ENCODE peak calls at places on chromosomes 1 and 21, in ten cellular contexts. X is HuH-7.5; A is H7; W is occipital lobe; R is naive thymus-derived CD4-positive, alpha-beta T cell; D is activated CD4-positive, alpha-beta T cell treated with anti-CD3 and anti-CD28 coated beads, Interleukin-2, amount 50 U/mL, for 48 hours; T is frontal cortex; B is aorta; E is NCI-H2171; F is C1 segment of cervical spinal cord. L is an unnamed sample.

GRCh38 chr1:34460193-34460592 is 283.5 kb downstream of the C1orf94 start:
- DNase-seq in X (peak; percentile 15), R (peak; percentile 10), T (peak; percentile 3), F (no peak), A (peak; percentile 71), D (peak; percentile 63), B (no peak), W (no peak), E (no peak), L (peak; percentile 6)

GRCh38 chr1:154502066-154502741 is at the start of the genes SHE and TDRD10:
- DNase-seq in B (peak; percentile 79), R (no peak), T (peak; percentile 28), X (no peak), E (no peak), F (no peak), W (no peak), A (peak; percentile 89), D (no peak), L (no peak)

GRCh38 chr1:235648407-235648907 is 1.1 kb downstream of the GNG4 start:
- DNase-seq in E (peak; percentile 63), A (peak; percentile 75), B (no peak), F (no peak), D (no peak), R (no peak), W (no peak), X (no peak), T (no peak), L (peak; percentile 82)

GRCh38 chr1:243503155-243503554 is 247.3 kb downstream of the SDCCAG8 start:
- DNase-seq in A (no peak), E (no peak), T (no peak), R (no peak), W (no peak), F (no peak), X (no peak), B (no peak), D (no peak), L (no peak)

GRCh38 chr1:200919386-200919785 is 24.7 kb downstream of the INAVA start:
- DNase-seq in D (no peak), E (no peak), X (no peak), R (no peak), A (no peak), B (no peak), W (no peak), T (no peak), F (no peak), L (no peak)

GRCh38 chr1:14261395-14261794 is 337.1 kb upstream of the KAZN start:
- DNase-seq in X (no peak), W (no peak), R (no peak), D (no peak), T (no peak), F (no peak), B (no peak), A (no peak), E (no peak), L (no peak)

GRCh38 chr1:24069817-24070216 is 42.1 kb downstream of the MYOM3 start:
- DNase-seq in W (no peak), B (no peak), F (no peak), E (no peak), D (no peak), T (no peak), X (no peak), A (no peak), R (no peak), L (no peak)

GRCh38 chr1:13730751-13731482 is 30.9 kb downstream of the PRDM2 start:
- DNase-seq in X (no peak), F (no peak), E (peak; percentile 64), A (no peak), R (peak; percentile 80), B (no peak), W (no peak), T (no peak), D (peak; percentile 81), L (peak; percentile 45)

GRCh38 chr1:227885648-227886502 is 61.9 kb downstream of the WNT9A start:
- DNase-seq in B (peak; percentile 89), E (no peak), D (no peak), W (no peak), F (no peak), X (peak; percentile 18), T (no peak), A (peak; percentile 76), R (no peak), L (no peak)

GRCh38 chr1:214422137-214422671 is 129.2 kb downstream of the PTPN14 start:
- DNase-seq in E (no peak), B (no peak), R (no peak), X (no peak), F (no peak), A (no peak), D (no peak), T (no peak), W (no peak), L (no peak)

GRCh38 chr1:236705771-236706565 is 19.7 kb downstream of the ACTN2 start:
- DNase-seq in F (no peak), T (no peak), X (no peak), W (no peak), B (no peak), D (no peak), E (no peak), A (no peak), R (no peak), L (no peak)

GRCh38 chr21:14687277-14687642 is 141.1 kb upstream of the SAMSN1 start:
- DNase-seq in T (no peak), A (no peak), R (no peak), D (no peak), X (no peak), W (no peak), F (no peak), E (no peak), B (no peak), L (no peak)

GRCh38 chr1:15410223-15410883 is 665 bp downstream of the EFHD2 start:
- DNase-seq in A (peak; percentile 80), W (no peak), E (no peak), R (peak; percentile 12), F (no peak), B (peak; percentile 82), D (no peak), T (no peak), X (no peak), L (no peak)

GRCh38 chr1:25703671-25704637 is 87.4 kb downstream of the MAN1C1 start:
- DNase-seq in A (peak; percentile 10), X (no peak), W (peak; percentile 30), F (no peak), B (no peak), D (peak; percentile 26), T (no peak), E (no peak), R (peak; percentile 51), L (no peak)

GRCh38 chr21:42578761-42579415 is 65.2 kb downstream of the SLC37A1 start:
- DNase-seq in B (peak; percentile 57), T (no peak), A (peak; percentile 60), X (no peak), W (no peak), R (no peak), D (no peak), F (no peak), E (no peak), L (peak; percentile 51)

GRCh38 chr1:68237040-68237439 is 4.7 kb upstream of the WLS start:
- DNase-seq in X (no peak), D (no peak), W (no peak), A (no peak), F (no peak), B (no peak), E (no peak), T (no peak), R (no peak), L (no peak)

GRCh38 chr1:7985851-7986612 is 24.5 kb downstream of the PARK7 start:
- DNase-seq in D (no peak), X (no peak), B (peak; percentile 58), E (no peak), W (no peak), R (no peak), T (no peak), F (no peak), A (no peak), L (no peak)

GRCh38 chr1:108639899-108640560 is 20.9 kb downstream of the HENMT1 start:
- DNase-seq in A (no peak), D (peak; percentile 50), R (no peak), W (no peak), E (no peak), X (no peak), B (no peak), F (no peak), T (no peak), L (no peak)

GRCh38 chr1:107339775-107340174 is 198.9 kb downstream of the NTNG1 start:
- DNase-seq in F (no peak), W (no peak), D (no peak), B (no peak), T (no peak), R (no peak), A (no peak), E (peak; percentile 29), X (no peak), L (no peak)

GRCh38 chr1:217419152-217419551 is 211.7 kb downstream of the GPATCH2 start:
- DNase-seq in X (no peak), F (no peak), T (no peak), B (no peak), W (no peak), E (no peak), A (no peak), D (no peak), R (no peak), L (no peak)

GRCh38 chr1:47898156-47898825 is 98.9 kb downstream of the TRABD2B start:
- DNase-seq in R (no peak), F (no peak), D (no peak), A (peak; percentile 66), B (no peak), E (no peak), T (no peak), X (no peak), W (no peak), L (peak; percentile 72)

GRCh38 chr1:12146343-12147112 is 20.3 kb upstream of the TNFRSF1B start:
- DNase-seq in F (no peak), T (no peak), R (no peak), A (no peak), X (no peak), D (no peak), B (no peak), E (no peak), W (no peak), L (peak; percentile 19)

GRCh38 chr1:88063605-88064004 is 620.5 kb upstream of the PKN2 start:
- DNase-seq in R (no peak), B (no peak), X (no peak), D (no peak), F (no peak), E (no peak), W (no peak), A (no peak), T (no peak), L (no peak)

GRCh38 chr1:14925336-14926136 is 228.0 kb upstream of the TMEM51 start:
- DNase-seq in B (no peak), T (no peak), E (no peak), F (no peak), R (no peak), A (no peak), D (no peak), W (no peak), X (no peak), L (no peak)

GRCh38 chr1:92989936-92990582 is 28.8 kb upstream of the DIPK1A start:
- DNase-seq in W (no peak), B (no peak), T (no peak), X (no peak), F (no peak), R (no peak), E (no peak), A (no peak), D (no peak), L (no peak)

GRCh38 chr1:1348420-1349255 is 580 bp downstream of the DVL1 start:
- DNase-seq in B (no peak), T (no peak), A (no peak), X (no peak), E (no peak), D (no peak), F (no peak), W (no peak), R (no peak), L (no peak)

GRCh38 chr1:94527447-94528031 is 14.0 kb downstream of the F3 start:
- DNase-seq in B (no peak), F (no peak), X (no peak), E (no peak), W (no peak), R (no peak), D (no peak), A (no peak), T (no peak), L (no peak)

GRCh38 chr1:228332797-228333738 is 73.6 kb downstream of the TRIM11 start:
- DNase-seq in B (peak; percentile 71), A (no peak), F (no peak), D (no peak), R (no peak), T (no peak), W (no peak), E (no peak), X (no peak), L (no peak)

L was measured in DMS79 treated with DMSO at 0.1 percent for 48 hours.